ENCODE peak calls at places on chromosomes 4 and X, in eight cellular contexts. O is activated CD4-positive, alpha-beta T cell treated with anti-CD3 and anti-CD28 coated beads, Interleukin-2, amount 10 ng/mL, durations not matched to agents 7 days and 5 days; T is SIG-M5; A is NCI-H69; L is dermis blood vessel endothelial cell; J is RPMI7951; G is HT1080; B is Daoy. M is an unnamed sample.

GRCh38 chrX:108322243-108322642 is 116.0 kb downstream of the COL4A6 start:
- DNase-seq in O (no peak), T (no peak), A (no peak), L (no peak), J (no peak), G (no peak), B (no peak), M (no peak)

GRCh38 chr4:30847157-30847556 is 127.0 kb downstream of the PCDH7 start:
- DNase-seq in O (no peak), T (no peak), A (no peak), L (no peak), J (no peak), G (no peak), B (no peak), M (no peak)

GRCh38 chrX:41145920-41146608 is 60.8 kb downstream of the USP9X start:
- DNase-seq in O (no peak), T (no peak), A (no peak), L (peak; percentile 64), J (peak; percentile 86), G (peak; percentile 76), B (peak; percentile 49), M (no peak)

GRCh38 chr4:137370206-137370633 is 162.1 kb downstream of the PCDH18 start:
- DNase-seq in O (no peak), T (no peak), A (peak; percentile 2), L (no peak), J (no peak), G (peak; percentile 32), B (no peak), M (no peak)

GRCh38 chrX:85004255-85004654 is 578 bp downstream of the APOOL start:
- DNase-seq in O (no peak), T (no peak), A (peak; percentile 10), L (peak; percentile 30), J (no peak), G (no peak), B (peak; percentile 2), M (no peak)

GRCh38 chr4:123924536-123924935 is 527.9 kb downstream of the SPRY1 start:
- DNase-seq in O (no peak), T (no peak), A (no peak), L (no peak), J (no peak), G (no peak), B (no peak), M (no peak)

GRCh38 chr4:86007042-86007441 is 352.8 kb downstream of the MAPK10 start:
- DNase-seq in O (no peak), T (no peak), A (no peak), L (no peak), J (no peak), G (no peak), B (no peak), M (no peak)

GRCh38 chrX:119826399-119826959 is 26.3 kb downstream of the UPF3B start:
- DNase-seq in O (no peak), T (no peak), A (no peak), L (peak; percentile 72), J (no peak), G (peak; percentile 48), B (peak; percentile 8), M (no peak)

GRCh38 chr4:138832563-138832962 is 183.0 kb upstream of the NOCT start:
- DNase-seq in O (no peak), T (no peak), A (no peak), L (no peak), J (no peak), G (no peak), B (no peak), M (no peak)

GRCh38 chrX:30791296-30792278 is 97.5 kb downstream of the TAB3 start:
- DNase-seq in O (no peak), T (no peak), A (no peak), L (no peak), J (no peak), G (no peak), B (no peak), M (no peak)

GRCh38 chrX:20056704-20057103 is 60.0 kb downstream of the MAP7D2 start:
- DNase-seq in O (no peak), T (no peak), A (peak; percentile 60), L (no peak), J (no peak), G (no peak), B (peak; percentile 25), M (peak; percentile 44)

GRCh38 chr4:139761461-139761860 is 95.8 kb downstream of the MGST2 start:
- DNase-seq in O (no peak), T (peak; percentile 0), A (peak; percentile 42), L (peak; percentile 52), J (peak; percentile 39), G (peak; percentile 28), B (no peak), M (no peak)